ENCODE peak calls at places on chromosomes 12 and 14, in nine cellular contexts. E is mucosa of descending colon; Z is breast epithelium; F is adrenal gland; S is uterus; B is tibial artery; P is PC-9; A is right atrium auricular region; D is CD8-positive, alpha-beta T cell. T is an unnamed sample.

GRCh38 chr14:20782280-20782890 is 1.3 kb downstream of the RNASE6 start:
- DNase-seq in B (no peak), Z (no peak), D (no peak), E (peak), S (no peak), F (no peak), A (no peak), P (no peak), T (no peak)

GRCh38 chr12:80015660-80016059 is 80.8 kb upstream of the PPP1R12A start:
- DNase-seq in P (no peak), B (no peak), E (no peak), D (no peak), S (no peak), Z (no peak), F (no peak), A (no peak), T (no peak)

GRCh38 chr14:24715239-24715638 is 81.2 kb upstream of the GZMB start:
- DNase-seq in S (no peak), D (no peak), F (no peak), E (no peak), B (no peak), P (no peak), A (no peak), Z (no peak), T (no peak)

GRCh38 chr12:52082988-52083637 is 3.6 kb downstream of the SMIM41 start:
- DNase-seq in D (peak), Z (no peak), A (peak), P (peak), S (no peak), B (no peak), E (peak), F (no peak), T (peak)

GRCh38 chr14:29264865-29265264 is 498.3 kb downstream of the FOXG1 start:
- DNase-seq in D (no peak), S (no peak), F (no peak), B (no peak), A (no peak), P (no peak), E (no peak), Z (no peak), T (no peak)

GRCh38 chr14:67650161-67650560 is 24.3 kb downstream of the VTI1B start:
- DNase-seq in E (no peak), B (no peak), S (no peak), P (no peak), F (no peak), D (no peak), Z (no peak), A (no peak), T (no peak)

GRCh38 chr12:94674835-94675234 is 24.5 kb upstream of the TMCC3 start:
- DNase-seq in A (peak), B (peak), F (peak), P (no peak), S (no peak), Z (no peak), E (peak), D (no peak), T (no peak)

GRCh38 chr12:89212339-89212771 is 139.9 kb downstream of the DUSP6 start:
- DNase-seq in E (no peak), B (no peak), F (peak), P (no peak), A (no peak), Z (no peak), D (no peak), S (peak), T (no peak)

GRCh38 chr12:76265424-76266180 is 82.6 kb downstream of the BBS10 start:
- DNase-seq in D (no peak), P (no peak), B (no peak), A (no peak), Z (no peak), S (no peak), F (no peak), E (no peak), T (no peak)

GRCh38 chr12:116977465-116978380 is 67.0 kb downstream of the FBXW8 start:
- DNase-seq in Z (no peak), P (no peak), A (no peak), S (no peak), E (no peak), B (no peak), D (no peak), F (no peak), T (no peak)

GRCh38 chr14:74190910-74191575 is 48.2 kb upstream of the VSX2 start:
- DNase-seq in S (no peak), F (peak), P (no peak), B (no peak), E (no peak), A (no peak), Z (no peak), D (no peak), T (no peak)

GRCh38 chr12:68976304-68976915 is 43.4 kb upstream of the CPM start:
- DNase-seq in D (no peak), B (no peak), P (no peak), S (no peak), A (no peak), F (no peak), Z (no peak), E (no peak), T (no peak)

GRCh38 chr12:43104524-43104923 is 447.5 kb downstream of the ADAMTS20 start:
- DNase-seq in P (no peak), D (no peak), F (no peak), A (no peak), E (no peak), B (no peak), S (no peak), Z (no peak), T (no peak)

GRCh38 chr14:50521912-50522341 is 10.4 kb downstream of the MAP4K5 start:
- DNase-seq in F (no peak), A (no peak), E (no peak), P (no peak), D (no peak), B (no peak), Z (no peak), S (no peak), T (no peak)

GRCh38 chr12:104758771-104759170 is 199.3 kb downstream of the SLC41A2 start:
- DNase-seq in F (no peak), Z (no peak), S (no peak), D (no peak), P (no peak), A (no peak), B (no peak), E (no peak), T (no peak)

GRCh38 chr12:57093412-57094193 is 4.7 kb downstream of the NAB2 start:
- DNase-seq in S (peak), B (peak), F (peak), E (peak), A (peak), Z (no peak), P (peak), D (peak), T (peak)

GRCh38 chr14:68233385-68233784 is 413.8 kb downstream of the RAD51B start:
- DNase-seq in B (no peak), E (no peak), P (no peak), F (no peak), D (no peak), A (no peak), S (no peak), Z (no peak), T (no peak)

GRCh38 chr12:14766649-14767215 is 36.5 kb downstream of the WBP11 start:
- DNase-seq in E (no peak), F (no peak), B (no peak), S (no peak), P (no peak), D (no peak), A (no peak), Z (no peak), T (no peak)

GRCh38 chr14:93970589-93970966 is 5.8 kb downstream of the ASB2 start:
- DNase-seq in S (no peak), F (no peak), P (no peak), B (no peak), E (peak), D (peak), A (no peak), Z (no peak), T (peak)

GRCh38 chr12:14839262-14839661 is 4.1 kb downstream of the ART4 start:
- DNase-seq in Z (no peak), B (no peak), F (no peak), S (no peak), P (no peak), E (no peak), A (no peak), D (no peak), T (no peak)

DNA sequence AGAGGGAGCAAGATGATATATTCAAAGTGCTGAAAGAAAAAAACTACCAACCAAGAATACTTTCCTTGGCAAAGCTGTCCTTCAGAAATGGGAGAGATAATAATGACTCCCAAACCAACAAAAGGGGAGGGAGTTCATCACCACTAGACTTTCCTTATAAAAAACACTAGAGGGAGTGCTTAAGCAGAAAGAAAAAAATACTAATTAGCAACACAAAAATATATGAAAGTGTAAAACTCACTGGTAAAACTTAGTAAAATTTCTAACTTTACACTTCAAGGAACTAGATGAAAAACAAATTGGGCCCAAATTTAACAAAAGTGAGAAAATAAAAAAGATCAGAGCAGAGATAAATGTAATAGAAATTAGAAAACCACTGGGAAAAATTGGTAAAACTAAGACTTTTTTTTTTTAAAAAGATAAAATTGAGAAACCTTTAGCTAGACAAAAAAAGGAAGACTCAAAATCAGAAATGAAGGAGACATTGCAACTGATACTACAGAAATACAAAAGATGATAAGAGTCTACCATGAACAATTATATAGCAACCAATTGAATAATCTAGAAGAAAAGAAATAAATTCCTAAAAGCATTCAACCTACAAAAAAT is 60.4 kb upstream of the FAR2 start:
- DNase-seq in D (no peak), E (no peak), P (no peak), S (no peak), F (no peak), Z (no peak), A (no peak), B (no peak), T (no peak)
- TF ChIP-seq CTCF in D (peak), E (peak), P (peak), S (no peak), F (no peak), Z (no peak), A (no peak), B (no peak), T (peak)

GRCh38 chr12:54588110-54588831 is at the start of gene PPP1R1A:
- DNase-seq in D (no peak), S (no peak), Z (no peak), B (no peak), A (no peak), F (peak), E (no peak), P (no peak), T (peak)
- H3K4me3 ChIP-seq in D (no peak), S (peak), Z (peak), B (peak), A (peak), F (no peak), E (no peak), P (no peak), T (no peak)

GRCh38 chr12:126668538-126668937 is 1598.4 kb upstream of the TMEM132C start:
- DNase-seq in F (peak), A (no peak), P (no peak), S (no peak), E (no peak), D (no peak), Z (no peak), B (no peak), T (no peak)

GRCh38 chr12:126667340-126667739 is 1599.6 kb upstream of the TMEM132C start:
- DNase-seq in Z (no peak), B (no peak), F (no peak), P (peak), S (no peak), E (no peak), A (no peak), D (no peak), T (no peak)

GRCh38 chr12:126668961-126669360 is 1598.0 kb upstream of the TMEM132C start:
- DNase-seq in E (no peak), F (peak), P (no peak), Z (no peak), D (no peak), B (no peak), S (no peak), A (no peak), T (no peak)

DNA sequence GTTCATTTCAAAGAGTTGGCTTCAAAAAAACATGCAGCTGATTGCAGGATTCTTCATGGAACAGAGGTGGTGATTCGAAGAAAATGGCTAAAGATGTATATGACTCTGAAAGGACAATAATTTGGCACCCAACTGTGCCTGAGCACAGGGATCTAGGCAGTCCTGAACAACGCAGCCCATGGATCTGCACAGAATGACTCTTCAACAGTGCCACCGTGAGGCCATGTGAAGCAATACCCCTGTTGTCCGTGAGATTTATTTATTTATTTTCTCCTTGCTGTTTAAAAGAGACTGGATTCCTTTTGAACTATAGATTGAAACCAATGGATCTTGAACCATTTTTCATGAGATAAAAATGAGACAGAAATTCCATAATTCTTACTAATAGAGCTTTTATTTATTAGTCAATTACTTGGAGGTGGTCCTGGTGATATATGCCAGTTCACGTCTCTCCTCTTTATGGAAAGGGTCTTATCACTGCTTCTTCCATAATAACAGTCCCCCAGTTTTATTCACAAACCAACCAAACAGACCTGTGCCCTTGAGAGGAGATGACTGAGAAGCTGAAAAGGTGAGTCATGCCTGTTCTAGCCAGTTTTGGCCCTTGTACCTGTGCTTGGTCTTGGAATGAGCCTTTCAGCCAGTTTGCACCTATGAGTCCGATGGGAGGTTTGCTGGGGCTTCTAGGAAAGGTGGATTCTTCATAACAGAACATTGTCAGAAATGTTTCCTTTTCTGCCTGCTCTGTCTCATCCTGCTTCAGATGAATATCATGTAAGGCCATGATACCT is 1598.3 kb downstream of the AACS start:
- DNase-seq in A (no peak), E (no peak), P (no peak), Z (no peak), F (no peak), S (no peak), B (no peak), D (no peak), T (no peak)
- TF ChIP-seq CTCF in A (no peak), E (no peak), P (peak), Z (no peak), F (no peak), S (no peak), B (no peak), D (no peak), T (peak)

DNA sequence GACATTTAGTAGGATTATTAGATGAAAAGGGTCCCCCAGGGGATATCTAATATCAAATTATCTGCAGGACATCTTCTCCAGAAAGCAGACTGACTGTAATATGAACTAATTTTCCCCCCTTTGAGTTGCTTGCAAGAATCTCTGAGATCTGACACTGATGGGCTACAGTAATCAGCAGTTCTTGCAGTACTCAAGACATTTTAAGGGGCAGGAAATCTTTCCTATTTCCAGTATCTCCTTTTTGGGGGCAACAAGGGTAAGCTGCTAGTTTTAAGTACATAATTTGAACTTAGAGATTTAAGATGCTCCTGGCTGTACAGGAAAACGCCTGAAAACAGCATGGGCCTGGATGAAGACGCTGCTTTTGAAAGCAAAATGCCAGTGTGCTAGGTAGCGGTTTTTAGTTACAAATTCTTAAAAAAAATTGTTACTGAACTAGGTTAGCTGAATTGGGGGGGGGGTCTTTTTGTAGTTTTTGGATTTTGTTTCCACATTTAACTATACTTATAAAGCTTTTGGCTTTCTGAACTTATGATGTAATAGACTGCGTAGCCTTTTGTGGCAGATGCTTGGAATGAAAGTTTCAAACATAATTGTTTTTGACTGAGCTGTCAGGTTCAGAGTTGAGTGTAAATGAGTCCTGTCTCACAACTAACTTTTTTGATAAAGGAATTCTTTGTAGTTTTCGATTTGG is 2.3 kb downstream of the FRMD6 start:
- DNase-seq in A (no peak), P (no peak), E (no peak), S (no peak), F (no peak), Z (no peak), D (no peak), B (no peak), T (no peak)
- H3K4me3 ChIP-seq in A (peak), P (peak), E (no peak), S (peak), F (no peak), Z (peak), D (no peak), B (peak), T (no peak)

GRCh38 chr12:114232187-114232586 is 173.8 kb downstream of the TBX5 start:
- DNase-seq in Z (no peak), S (no peak), B (no peak), A (no peak), E (no peak), P (no peak), F (no peak), D (no peak), T (no peak)

GRCh38 chr12:114221136-114221838 is 184.7 kb downstream of the TBX5 start:
- DNase-seq in E (peak), S (no peak), D (no peak), P (no peak), A (peak), B (no peak), Z (no peak), F (no peak), T (no peak)

GRCh38 chr12:114229150-114229549 is 176.8 kb downstream of the TBX5 start:
- DNase-seq in B (no peak), Z (no peak), P (no peak), A (no peak), D (no peak), E (no peak), S (no peak), F (no peak), T (no peak)

GRCh38 chr12:114221976-114222630 is 183.8 kb downstream of the TBX5 start:
- DNase-seq in A (no peak), E (no peak), S (no peak), P (no peak), B (no peak), Z (no peak), F (no peak), D (no peak), T (no peak)

GRCh38 chr12:114226241-114226928 is 179.6 kb downstream of the TBX5 start:
- DNase-seq in E (no peak), P (no peak), B (no peak), S (no peak), F (no peak), D (no peak), Z (no peak), A (no peak), T (no peak)
- TF ChIP-seq CTCF in E (no peak), P (no peak), B (no peak), S (no peak), F (no peak), D (no peak), Z (no peak), A (no peak), T (no peak)

T was measured in body of pancreas.